ENCODE peak calls at places on chromosomes 2 and 18, in eight cellular contexts. One of them, this sample, is unnamed.

GRCh38 chr2:199085201-199085750 is 372.5 kb downstream of the SATB2 start:
- DNase-seq in stimulated activated naive B cell treated with anti-CD40 and anti-IgM and Interleukin-4, amounts not matched to agents 10 μg/mL and 1 μg/mL and 100 μg/mL, for 72 hours: no peak
- DNase-seq in T-helper 2 cell: no peak
- DNase-seq in right cardiac atrium: no peak
- DNase-seq in HEK293T: no peak
- DNase-seq in DMS153: no peak
- DNase-seq in NCI-H748 treated with DMSO at 0.1 percent for 48 hours: no peak
- DNase-seq in NCI-H1105: no peak
- DNase-seq in this sample: no peak

GRCh38 chr2:239601880-239602279 is 201.1 kb upstream of the HDAC4 start:
- DNase-seq in stimulated activated naive B cell treated with anti-CD40 and anti-IgM and Interleukin-4, amounts not matched to agents 10 μg/mL and 1 μg/mL and 100 μg/mL, for 72 hours: no peak
- DNase-seq in T-helper 2 cell: no peak
- DNase-seq in right cardiac atrium: no peak
- DNase-seq in HEK293T: no peak
- DNase-seq in DMS153: no peak
- DNase-seq in NCI-H748 treated with DMSO at 0.1 percent for 48 hours: no peak
- DNase-seq in NCI-H1105: no peak
- DNase-seq in this sample: no peak

GRCh38 chr18:74290831-74291770 is 662 bp downstream of the CYB5A start:
- DNase-seq in stimulated activated naive B cell treated with anti-CD40 and anti-IgM and Interleukin-4, amounts not matched to agents 10 μg/mL and 1 μg/mL and 100 μg/mL, for 72 hours: no peak
- DNase-seq in T-helper 2 cell: no peak
- DNase-seq in right cardiac atrium: no peak
- DNase-seq in HEK293T: no peak
- DNase-seq in DMS153: peak; percentile 57
- DNase-seq in NCI-H748 treated with DMSO at 0.1 percent for 48 hours: peak; percentile 37
- DNase-seq in NCI-H1105: peak; percentile 57
- DNase-seq in this sample: peak; percentile 19

GRCh38 chr2:34096552-34097171 is 497.6 kb upstream of the FAM98A start:
- DNase-seq in stimulated activated naive B cell treated with anti-CD40 and anti-IgM and Interleukin-4, amounts not matched to agents 10 μg/mL and 1 μg/mL and 100 μg/mL, for 72 hours: peak; percentile 10
- DNase-seq in T-helper 2 cell: peak; percentile 0
- DNase-seq in right cardiac atrium: peak; percentile 15
- DNase-seq in HEK293T: peak; percentile 22
- DNase-seq in DMS153: peak; percentile 23
- DNase-seq in NCI-H748 treated with DMSO at 0.1 percent for 48 hours: peak; percentile 6
- DNase-seq in NCI-H1105: peak; percentile 24
- DNase-seq in this sample: no peak

GRCh38 chr2:19361325-19361990 is 3.0 kb upstream of the OSR1 start:
- DNase-seq in stimulated activated naive B cell treated with anti-CD40 and anti-IgM and Interleukin-4, amounts not matched to agents 10 μg/mL and 1 μg/mL and 100 μg/mL, for 72 hours: no peak
- DNase-seq in T-helper 2 cell: no peak
- DNase-seq in right cardiac atrium: no peak
- DNase-seq in HEK293T: no peak
- DNase-seq in DMS153: no peak
- DNase-seq in NCI-H748 treated with DMSO at 0.1 percent for 48 hours: no peak
- DNase-seq in NCI-H1105: no peak
- DNase-seq in this sample: no peak

GRCh38 chr2:69224495-69224803 is 162.6 kb downstream of the GFPT1 start:
- DNase-seq in stimulated activated naive B cell treated with anti-CD40 and anti-IgM and Interleukin-4, amounts not matched to agents 10 μg/mL and 1 μg/mL and 100 μg/mL, for 72 hours: no peak
- DNase-seq in T-helper 2 cell: no peak
- DNase-seq in right cardiac atrium: no peak
- DNase-seq in HEK293T: peak; percentile 17
- DNase-seq in DMS153: no peak
- DNase-seq in NCI-H748 treated with DMSO at 0.1 percent for 48 hours: no peak
- DNase-seq in NCI-H1105: no peak
- DNase-seq in this sample: no peak

GRCh38 chr18:58541789-58542425 is 87.0 kb downstream of the ALPK2 start:
- DNase-seq in stimulated activated naive B cell treated with anti-CD40 and anti-IgM and Interleukin-4, amounts not matched to agents 10 μg/mL and 1 μg/mL and 100 μg/mL, for 72 hours: no peak
- DNase-seq in T-helper 2 cell: peak; percentile 54
- DNase-seq in right cardiac atrium: no peak
- DNase-seq in HEK293T: no peak
- DNase-seq in DMS153: no peak
- DNase-seq in NCI-H748 treated with DMSO at 0.1 percent for 48 hours: no peak
- DNase-seq in NCI-H1105: no peak
- DNase-seq in this sample: no peak

GRCh38 chr2:6224267-6224666 is 532.1 kb downstream of the SOX11 start:
- DNase-seq in stimulated activated naive B cell treated with anti-CD40 and anti-IgM and Interleukin-4, amounts not matched to agents 10 μg/mL and 1 μg/mL and 100 μg/mL, for 72 hours: peak; percentile 2
- DNase-seq in T-helper 2 cell: no peak
- DNase-seq in right cardiac atrium: no peak
- DNase-seq in HEK293T: no peak
- DNase-seq in DMS153: no peak
- DNase-seq in NCI-H748 treated with DMSO at 0.1 percent for 48 hours: no peak
- DNase-seq in NCI-H1105: no peak
- DNase-seq in this sample: no peak

GRCh38 chr2:216679658-216680024 is 15.7 kb downstream of the IGFBP5 start:
- DNase-seq in stimulated activated naive B cell treated with anti-CD40 and anti-IgM and Interleukin-4, amounts not matched to agents 10 μg/mL and 1 μg/mL and 100 μg/mL, for 72 hours: no peak
- DNase-seq in T-helper 2 cell: no peak
- DNase-seq in right cardiac atrium: peak; percentile 79
- DNase-seq in HEK293T: no peak
- DNase-seq in DMS153: no peak
- DNase-seq in NCI-H748 treated with DMSO at 0.1 percent for 48 hours: no peak
- DNase-seq in NCI-H1105: no peak
- DNase-seq in this sample: no peak

GRCh38 chr2:148829618-148830017 is 45.4 kb upstream of the KIF5C start:
- DNase-seq in stimulated activated naive B cell treated with anti-CD40 and anti-IgM and Interleukin-4, amounts not matched to agents 10 μg/mL and 1 μg/mL and 100 μg/mL, for 72 hours: no peak
- DNase-seq in T-helper 2 cell: no peak
- DNase-seq in right cardiac atrium: no peak
- DNase-seq in HEK293T: no peak
- DNase-seq in DMS153: no peak
- DNase-seq in NCI-H748 treated with DMSO at 0.1 percent for 48 hours: no peak
- DNase-seq in NCI-H1105: no peak
- DNase-seq in this sample: no peak

GRCh38 chr18:34694611-34695165 is 15.4 kb upstream of the DTNA start:
- DNase-seq in stimulated activated naive B cell treated with anti-CD40 and anti-IgM and Interleukin-4, amounts not matched to agents 10 μg/mL and 1 μg/mL and 100 μg/mL, for 72 hours: no peak
- DNase-seq in T-helper 2 cell: no peak
- DNase-seq in right cardiac atrium: no peak
- DNase-seq in HEK293T: no peak
- DNase-seq in DMS153: no peak
- DNase-seq in NCI-H748 treated with DMSO at 0.1 percent for 48 hours: peak; percentile 25
- DNase-seq in NCI-H1105: peak; percentile 10
- DNase-seq in this sample: no peak

GRCh38 chr18:31950620-31951019 is 7.7 kb upstream of the TRAPPC8 start:
- DNase-seq in stimulated activated naive B cell treated with anti-CD40 and anti-IgM and Interleukin-4, amounts not matched to agents 10 μg/mL and 1 μg/mL and 100 μg/mL, for 72 hours: no peak
- DNase-seq in T-helper 2 cell: no peak
- DNase-seq in right cardiac atrium: no peak
- DNase-seq in HEK293T: no peak
- DNase-seq in DMS153: no peak
- DNase-seq in NCI-H748 treated with DMSO at 0.1 percent for 48 hours: no peak
- DNase-seq in NCI-H1105: no peak
- DNase-seq in this sample: no peak

GRCh38 chr2:236404346-236404745 is 140.1 kb upstream of the ASB18 start:
- DNase-seq in stimulated activated naive B cell treated with anti-CD40 and anti-IgM and Interleukin-4, amounts not matched to agents 10 μg/mL and 1 μg/mL and 100 μg/mL, for 72 hours: no peak
- DNase-seq in T-helper 2 cell: no peak
- DNase-seq in right cardiac atrium: no peak
- DNase-seq in HEK293T: no peak
- DNase-seq in DMS153: no peak
- DNase-seq in NCI-H748 treated with DMSO at 0.1 percent for 48 hours: no peak
- DNase-seq in NCI-H1105: no peak
- DNase-seq in this sample: no peak

GRCh38 chr2:72924353-72925240 is 7.3 kb downstream of the EMX1 start:
- DNase-seq in stimulated activated naive B cell treated with anti-CD40 and anti-IgM and Interleukin-4, amounts not matched to agents 10 μg/mL and 1 μg/mL and 100 μg/mL, for 72 hours: peak; percentile 16
- DNase-seq in T-helper 2 cell: no peak
- DNase-seq in right cardiac atrium: no peak
- DNase-seq in HEK293T: no peak
- DNase-seq in DMS153: no peak
- DNase-seq in NCI-H748 treated with DMSO at 0.1 percent for 48 hours: no peak
- DNase-seq in NCI-H1105: peak; percentile 15
- DNase-seq in this sample: no peak

GRCh38 chr2:136377423-136378382 is 259.8 kb upstream of the CXCR4 start:
- DNase-seq in stimulated activated naive B cell treated with anti-CD40 and anti-IgM and Interleukin-4, amounts not matched to agents 10 μg/mL and 1 μg/mL and 100 μg/mL, for 72 hours: peak; percentile 43
- DNase-seq in T-helper 2 cell: no peak
- DNase-seq in right cardiac atrium: no peak
- DNase-seq in HEK293T: no peak
- DNase-seq in DMS153: no peak
- DNase-seq in NCI-H748 treated with DMSO at 0.1 percent for 48 hours: no peak
- DNase-seq in NCI-H1105: no peak
- DNase-seq in this sample: no peak

GRCh38 chr2:10135296-10136089 is 13.0 kb downstream of the RRM2 start:
- DNase-seq in stimulated activated naive B cell treated with anti-CD40 and anti-IgM and Interleukin-4, amounts not matched to agents 10 μg/mL and 1 μg/mL and 100 μg/mL, for 72 hours: no peak
- DNase-seq in T-helper 2 cell: no peak
- DNase-seq in right cardiac atrium: no peak
- DNase-seq in HEK293T: peak; percentile 25
- DNase-seq in DMS153: peak; percentile 81
- DNase-seq in NCI-H748 treated with DMSO at 0.1 percent for 48 hours: no peak
- DNase-seq in NCI-H1105: no peak
- DNase-seq in this sample: no peak

GRCh38 chr2:129318581-129319421 is 660.7 kb upstream of the RAB6C start:
- DNase-seq in stimulated activated naive B cell treated with anti-CD40 and anti-IgM and Interleukin-4, amounts not matched to agents 10 μg/mL and 1 μg/mL and 100 μg/mL, for 72 hours: no peak
- DNase-seq in T-helper 2 cell: no peak
- DNase-seq in right cardiac atrium: no peak
- DNase-seq in HEK293T: no peak
- DNase-seq in DMS153: peak; percentile 87
- DNase-seq in NCI-H748 treated with DMSO at 0.1 percent for 48 hours: peak; percentile 18
- DNase-seq in NCI-H1105: peak; percentile 69
- DNase-seq in this sample: no peak

GRCh38 chr2:85851253-85851955 is 37.4 kb downstream of the ST3GAL5 start:
- DNase-seq in stimulated activated naive B cell treated with anti-CD40 and anti-IgM and Interleukin-4, amounts not matched to agents 10 μg/mL and 1 μg/mL and 100 μg/mL, for 72 hours: no peak
- DNase-seq in T-helper 2 cell: no peak
- DNase-seq in right cardiac atrium: peak; percentile 64
- DNase-seq in HEK293T: no peak
- DNase-seq in DMS153: no peak
- DNase-seq in NCI-H748 treated with DMSO at 0.1 percent for 48 hours: no peak
- DNase-seq in NCI-H1105: no peak
- DNase-seq in this sample: no peak

GRCh38 chr18:2104620-2105462 is 466.5 kb downstream of the METTL4 start:
- DNase-seq in stimulated activated naive B cell treated with anti-CD40 and anti-IgM and Interleukin-4, amounts not matched to agents 10 μg/mL and 1 μg/mL and 100 μg/mL, for 72 hours: no peak
- DNase-seq in T-helper 2 cell: no peak
- DNase-seq in right cardiac atrium: peak; percentile 35
- DNase-seq in HEK293T: peak; percentile 48
- DNase-seq in DMS153: no peak
- DNase-seq in NCI-H748 treated with DMSO at 0.1 percent for 48 hours: peak; percentile 41
- DNase-seq in NCI-H1105: peak; percentile 15
- DNase-seq in this sample: no peak

GRCh38 chr2:188726561-188727247 is 247.5 kb upstream of the COL3A1 start:
- DNase-seq in stimulated activated naive B cell treated with anti-CD40 and anti-IgM and Interleukin-4, amounts not matched to agents 10 μg/mL and 1 μg/mL and 100 μg/mL, for 72 hours: no peak
- DNase-seq in T-helper 2 cell: no peak
- DNase-seq in right cardiac atrium: no peak
- DNase-seq in HEK293T: no peak
- DNase-seq in DMS153: no peak
- DNase-seq in NCI-H748 treated with DMSO at 0.1 percent for 48 hours: no peak
- DNase-seq in NCI-H1105: no peak
- DNase-seq in this sample: no peak